ENCODE peak calls at places on chromosomes 12 and 14, in nine cellular contexts. W is hepatocyte; P is suprapubic skin; K is GM12864; H is BJ; L is uterus; E is PC-9; C is CD8-positive, alpha-beta T cell; X is tibial nerve. T is an unnamed sample.

GRCh38 chr12:15423629-15424028 is 101.3 kb downstream of the PTPRO start:
- DNase-seq in W (no peak), P (no peak), K (no peak), H (no peak), L (no peak), E (no peak), C (no peak), X (no peak), T (no peak)

GRCh38 chr14:51554953-51555352 is 96.8 kb upstream of the FRMD6 start:
- DNase-seq in W (no peak), P (no peak), K (no peak), H (no peak), L (no peak), E (no peak), C (no peak), X (no peak), T (no peak)

GRCh38 chr14:99423434-99423833 is 57.2 kb downstream of the SETD3 start:
- DNase-seq in W (no peak), P (no peak), K (no peak), H (no peak), L (no peak), E (no peak), C (no peak), X (no peak), T (no peak)

GRCh38 chr12:108896331-108896730 is 16.4 kb downstream of the DAO start:
- DNase-seq in W (no peak), P (no peak), K (no peak), H (no peak), L (no peak), E (no peak), C (no peak), X (no peak), T (no peak)

GRCh38 chr14:43914041-43914693 is 592.9 kb downstream of the FSCB start:
- DNase-seq in W (no peak), P (no peak), K (no peak), H (no peak), L (no peak), E (no peak), C (no peak), X (no peak), T (no peak)

GRCh38 chr14:77189479-77189878 is 7.9 kb downstream of the TMEM63C start:
- DNase-seq in W (no peak), P (peak; percentile 17), K (no peak), H (no peak), L (no peak), E (no peak), C (no peak), X (no peak), T (no peak)

GRCh38 chr14:70907172-70907995 is at the start of gene PCNX1:
- DNase-seq in W (peak; percentile 97), P (peak; percentile 93), K (no peak), H (no peak), L (peak; percentile 90), E (peak; percentile 91), C (peak; percentile 87), X (peak; percentile 77), T (peak; percentile 36)

GRCh38 chr12:30795660-30796507 is 41.1 kb upstream of the CAPRIN2 start:
- DNase-seq in W (peak; percentile 75), P (peak; percentile 70), K (no peak), H (no peak), L (peak; percentile 42), E (peak; percentile 78), C (peak; percentile 39), X (no peak), T (no peak)

GRCh38 chr14:99203801-99204200 is 68.2 kb downstream of the BCL11B start:
- DNase-seq in W (no peak), P (no peak), K (no peak), H (no peak), L (no peak), E (no peak), C (no peak), X (no peak), T (no peak)

GRCh38 chr14:24441485-24441884 is 1.1 kb downstream of the SDR39U1 start:
- DNase-seq in W (no peak), P (no peak), K (no peak), H (no peak), L (no peak), E (no peak), C (no peak), X (no peak), T (no peak)

GRCh38 chr12:132190012-132190755 is 45.9 kb downstream of the NOC4L start:
- DNase-seq in W (peak; percentile 54), P (no peak), K (no peak), H (no peak), L (no peak), E (no peak), C (no peak), X (no peak), T (no peak)

GRCh38 chr12:29333178-29333577 is 47.8 kb downstream of the ERGIC2 start:
- DNase-seq in W (no peak), P (no peak), K (no peak), H (peak; percentile 61), L (no peak), E (no peak), C (no peak), X (no peak), T (no peak)

GRCh38 chr14:53845813-53846693 is 110.6 kb downstream of the BMP4 start:
- DNase-seq in W (peak; percentile 32), P (no peak), K (no peak), H (no peak), L (no peak), E (peak; percentile 20), C (no peak), X (no peak), T (no peak)

GRCh38 chr12:68800294-68800693 is 7.7 kb upstream of the MDM2 start:
- DNase-seq in W (no peak), P (no peak), K (no peak), H (no peak), L (no peak), E (peak; percentile 32), C (no peak), X (no peak), T (no peak)

GRCh38 chr14:65594153-65594881 is 181.8 kb downstream of the FUT8 start:
- DNase-seq in W (peak; percentile 56), P (no peak), K (no peak), H (no peak), L (no peak), E (no peak), C (no peak), X (no peak), T (no peak)

GRCh38 chr14:51479584-51480305 is 172.0 kb upstream of the FRMD6 start:
- DNase-seq in W (peak; percentile 16), P (no peak), K (no peak), H (no peak), L (peak; percentile 60), E (no peak), C (no peak), X (no peak), T (no peak)

GRCh38 chr14:72744416-72745120 is 149.3 kb downstream of the DPF3 start:
- DNase-seq in W (no peak), P (no peak), K (no peak), H (no peak), L (no peak), E (no peak), C (no peak), X (no peak), T (no peak)

GRCh38 chr14:33711761-33712160 is 239.1 kb downstream of the EGLN3 start:
- DNase-seq in W (no peak), P (no peak), K (no peak), H (no peak), L (no peak), E (no peak), C (no peak), X (no peak), T (no peak)

DNA sequence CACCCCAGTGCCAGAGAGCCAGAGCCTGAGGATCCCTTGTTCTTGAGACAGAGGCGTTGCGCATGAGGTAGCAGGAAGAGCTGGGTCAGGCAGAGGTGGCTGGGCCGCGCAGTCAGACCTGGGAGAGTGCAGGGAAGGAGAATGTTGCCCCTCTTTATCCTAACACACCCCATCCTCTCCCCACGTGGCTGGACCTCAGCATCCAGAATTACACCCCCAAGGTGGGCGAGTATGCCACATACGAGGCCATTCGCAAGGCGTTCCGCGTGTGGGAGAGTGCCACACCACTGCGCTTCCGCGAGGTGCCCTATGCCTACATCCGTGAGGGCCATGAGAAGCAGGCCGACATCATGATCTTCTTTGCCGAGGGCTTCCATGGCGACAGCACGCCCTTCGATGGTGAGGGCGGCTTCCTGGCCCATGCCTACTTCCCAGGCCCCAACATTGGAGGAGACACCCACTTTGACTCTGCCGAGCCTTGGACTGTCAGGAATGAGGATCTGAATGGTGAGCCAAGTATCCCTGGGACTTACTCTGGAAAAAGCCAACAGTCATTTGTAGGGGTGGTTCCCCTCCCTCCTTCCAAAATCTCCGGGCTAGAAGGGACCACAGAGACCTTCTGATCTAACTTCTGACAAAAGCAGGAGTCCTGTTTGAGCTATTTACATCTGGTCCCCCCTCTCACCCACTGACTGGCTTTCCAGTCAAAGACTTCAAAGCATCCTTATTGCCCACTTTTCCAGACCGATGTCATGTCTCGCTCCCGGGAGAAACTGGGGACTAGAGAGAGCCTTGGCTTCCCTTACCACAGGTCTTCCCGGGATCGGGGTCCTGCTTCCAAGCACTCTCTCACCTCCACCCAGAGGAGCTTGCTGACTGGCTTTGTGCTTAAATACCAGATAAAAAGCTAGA is 6.1 kb downstream of the MMP14 start:
- DNase-seq in W (no peak), P (peak; percentile 51), K (no peak), H (no peak), L (no peak), E (no peak), C (no peak), X (no peak), T (no peak)
- H3K4me3 ChIP-seq in W (no peak overlapping the region), P (no peak overlapping the region), K (no peak overlapping the region), H (no peak overlapping the region), L (no peak overlapping the region), E (no peak overlapping the region), C (no peak overlapping the region), X (no peak overlapping the region), T (no peak overlapping the region)

GRCh38 chr14:93023039-93023438 is 92.7 kb downstream of the ITPK1 start:
- DNase-seq in W (no peak), P (no peak), K (no peak), H (no peak), L (no peak), E (no peak), C (no peak), X (no peak), T (no peak)
- TF ChIP-seq CTCF in W (no peak), P (no peak), K (no peak), H (no peak), L (no peak), E (no peak), C (no peak), X (no peak), T (no peak)

DNA sequence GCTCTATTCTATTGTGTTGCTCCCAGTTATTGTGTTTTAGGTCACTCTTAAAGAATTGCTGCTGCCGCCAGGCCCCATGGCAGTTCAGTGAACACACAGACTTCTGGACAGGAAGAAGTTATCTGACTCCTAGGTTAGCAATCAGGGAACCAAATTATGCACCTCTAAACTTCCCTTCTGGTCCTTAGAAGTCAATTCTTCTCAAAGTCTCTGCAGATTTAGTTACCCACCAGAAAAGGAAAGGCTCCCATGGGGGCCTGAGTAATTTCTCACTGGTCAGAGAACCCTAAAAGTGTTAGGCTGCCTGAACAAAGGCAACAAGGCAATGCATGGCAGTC is 10.0 kb downstream of the EMP1 start:
- DNase-seq in W (no peak), P (no peak), K (no peak), H (no peak), L (no peak), E (no peak), C (no peak), X (no peak), T (no peak)
- H3K4me3 ChIP-seq in W (no peak overlapping the region), P (peak overlapping the region; percentile 4), K (no peak overlapping the region), H (no peak overlapping the region), L (no peak overlapping the region), E (peak overlapping the region; percentile 46), C (no peak overlapping the region), X (no peak overlapping the region), T (peak overlapping the region; percentile 19)

GRCh38 chr14:21055473-21056117 is 2.0 kb upstream of the RNASE8 start:
- DNase-seq in W (peak; percentile 27), P (no peak), K (no peak), H (no peak), L (no peak), E (no peak), C (no peak), X (no peak), T (no peak)
- TF ChIP-seq CTCF in W (no peak), P (no peak), K (no peak), H (no peak), L (no peak), E (no peak), C (no peak), X (no peak), T (no peak)